ENCODE peak calls at places on chromosome 10, in eight cellular contexts. G is AG20443; I is OCI-M1; E is activated CD8-positive, alpha-beta memory T cell treated with anti-CD3 and anti-CD28 coated beads for 4 hours; S is activated naive CD4-positive, alpha-beta T cell treated with anti-CD3 and anti-CD28 coated beads, Interleukin-2, amount 10 ng/mL, durations not matched to agents 7 days and 5 days; F is fibroblast of gingiva; T is Panc1; W is LoVo. A is an unnamed sample.

GRCh38 chr10:21292763-21293517 is 232.5 kb downstream of the SKIDA1 start:
- DNase-seq in G (peak), I (no peak), E (no peak), S (no peak), F (peak), T (no peak), W (peak), A (peak)

GRCh38 chr10:115214799-115215198 is 121.6 kb downstream of the ATRNL1 start:
- DNase-seq in G (no peak), I (no peak), E (no peak), S (no peak), F (no peak), T (no peak), W (no peak), A (no peak)

GRCh38 chr10:77653210-77653609 is 15.6 kb upstream of the KCNMA1 start:
- DNase-seq in G (no peak), I (no peak), E (no peak), S (no peak), F (no peak), T (no peak), W (no peak), A (no peak)

GRCh38 chr10:19811517-19811916 is 4.7 kb upstream of the PLXDC2 start:
- DNase-seq in G (peak), I (peak), E (no peak), S (no peak), F (peak), T (no peak), W (no peak), A (no peak)

GRCh38 chr10:49368256-49368655 is 27.6 kb downstream of the DRGX start:
- DNase-seq in G (no peak), I (no peak), E (no peak), S (no peak), F (no peak), T (no peak), W (no peak), A (peak)

GRCh38 chr10:18400911-18401260 is 250.5 kb downstream of the NSUN6 start:
- DNase-seq in G (peak), I (no peak), E (no peak), S (no peak), F (no peak), T (no peak), W (peak), A (no peak)

GRCh38 chr10:113273877-113274829 is 278.7 kb upstream of the HABP2 start:
- DNase-seq in G (peak), I (no peak), E (no peak), S (no peak), F (peak), T (no peak), W (no peak), A (no peak)

GRCh38 chr10:59181668-59182067 is 5.2 kb downstream of the PHYHIPL start:
- DNase-seq in G (peak), I (peak), E (no peak), S (no peak), F (peak), T (peak), W (peak), A (peak)

GRCh38 chr10:21406595-21407218 is 118.8 kb downstream of the SKIDA1 start:
- DNase-seq in G (peak), I (peak), E (no peak), S (no peak), F (no peak), T (no peak), W (no peak), A (no peak)

GRCh38 chr10:93821051-93821772 is 63.5 kb downstream of the LGI1 start:
- DNase-seq in G (peak), I (peak), E (no peak), S (no peak), F (peak), T (no peak), W (peak), A (peak)

GRCh38 chr10:100934084-100934659 is 21.4 kb downstream of the SLF2 start:
- DNase-seq in G (peak), I (peak), E (no peak), S (no peak), F (no peak), T (no peak), W (no peak), A (peak)

GRCh38 chr10:30368065-30368718 is 19.1 kb upstream of the MTPAP start:
- DNase-seq in G (peak), I (no peak), E (no peak), S (no peak), F (no peak), T (no peak), W (no peak), A (no peak)

GRCh38 chr10:28669227-28670173 is 7.8 kb upstream of the BAMBI start:
- DNase-seq in G (no peak), I (no peak), E (no peak), S (no peak), F (no peak), T (no peak), W (no peak), A (no peak)

GRCh38 chr10:20768849-20769248 is 128.3 kb downstream of the NEBL start:
- DNase-seq in G (no peak), I (peak), E (no peak), S (no peak), F (peak), T (no peak), W (no peak), A (peak)

GRCh38 chr10:108544500-108545120 is 1378.7 kb downstream of the XPNPEP1 start:
- DNase-seq in G (peak), I (peak), E (no peak), S (peak), F (peak), T (peak), W (peak), A (peak)

GRCh38 chr10:72337039-72337629 is 17.6 kb downstream of the DNAJB12 start:
- DNase-seq in G (peak), I (peak), E (no peak), S (peak), F (peak), T (no peak), W (peak), A (peak)

GRCh38 chr10:35011771-35012191 is 78.4 kb downstream of the CUL2 start:
- DNase-seq in G (no peak), I (no peak), E (no peak), S (peak), F (no peak), T (no peak), W (no peak), A (no peak)

GRCh38 chr10:115762029-115762428 is 511.0 kb downstream of the GFRA1 start:
- DNase-seq in G (peak), I (no peak), E (no peak), S (no peak), F (peak), T (no peak), W (no peak), A (no peak)

GRCh38 chr10:396107-396506 is 260.9 kb downstream of the ZMYND11 start:
- DNase-seq in G (no peak), I (no peak), E (no peak), S (no peak), F (no peak), T (no peak), W (no peak), A (no peak)

GRCh38 chr10:76302936-76303656 is 871.7 kb downstream of the LRMDA start:
- DNase-seq in G (peak), I (no peak), E (no peak), S (no peak), F (no peak), T (no peak), W (no peak), A (no peak)

GRCh38 chr10:72353963-72354355 is 760 bp downstream of the DNAJB12 start:
- DNase-seq in G (peak), I (peak), E (no peak), S (no peak), F (peak), T (no peak), W (no peak), A (peak)

GRCh38 chr10:119687192-119688032 is 36.2 kb downstream of the BAG3 start:
- DNase-seq in G (no peak), I (no peak), E (no peak), S (no peak), F (no peak), T (no peak), W (no peak), A (no peak)

GRCh38 chr10:113232928-113233511 is 283.0 kb downstream of the TCF7L2 start:
- DNase-seq in G (no peak), I (peak), E (no peak), S (no peak), F (no peak), T (no peak), W (no peak), A (peak)

GRCh38 chr10:6781133-6781770 is 201.2 kb upstream of the PRKCQ start:
- DNase-seq in G (no peak), I (no peak), E (no peak), S (no peak), F (no peak), T (no peak), W (no peak), A (no peak)

GRCh38 chr10:3068201-3068967 is 1.0 kb downstream of the PFKP start:
- DNase-seq in G (peak), I (peak), E (peak), S (peak), F (peak), T (no peak), W (peak), A (peak)